ENCODE peak calls at places on chromosomes 4 and X, in five cellular contexts. A is NCI-H1092; D is neural crest cell; V is A549; Q is central memory CD4-positive, alpha-beta T cell. J is an unnamed sample.

GRCh38 chr4:81113024-81113423 is 82.5 kb downstream of the BMP3 start:
- DNase-seq in A (no peak), D (no peak), V (no peak), Q (no peak), J (no peak)

GRCh38 chr4:110009526-110009925 is 96.8 kb downstream of the EGF start:
- DNase-seq in A (no peak), D (no peak), V (no peak), Q (no peak), J (no peak)

GRCh38 chrX:39174761-39175417 is 373.6 kb downstream of the MID1IP1 start:
- DNase-seq in A (peak), D (no peak), V (no peak), Q (peak), J (no peak)

GRCh38 chrX:48833531-48834138 is 1.8 kb downstream of the PCSK1N start:
- DNase-seq in A (no peak), D (no peak), V (peak), Q (no peak), J (no peak)

GRCh38 chr4:25908491-25908901 is 5.5 kb upstream of the SMIM20 start:
- DNase-seq in A (no peak), D (peak), V (peak), Q (no peak), J (no peak)

GRCh38 chr4:173505924-173506779 is 23.9 kb downstream of the HAND2 start:
- DNase-seq in A (no peak), D (no peak), V (peak), Q (peak), J (no peak)

GRCh38 chrX:72738396-72738795 is 24.3 kb upstream of the PHKA1 start:
- DNase-seq in A (no peak), D (no peak), V (no peak), Q (no peak), J (no peak)

GRCh38 chrX:44828008-44828605 is 15.7 kb upstream of the DUSP21 start:
- DNase-seq in A (no peak), D (no peak), V (peak), Q (no peak), J (no peak)

GRCh38 chr4:4991541-4992099 is 27.6 kb downstream of the CYTL1 start:
- DNase-seq in A (no peak), D (no peak), V (no peak), Q (no peak), J (no peak)

GRCh38 chrX:1316527-1316926 is 20.1 kb upstream of the IL3RA start:
- DNase-seq in A (no peak), D (no peak), V (no peak), Q (no peak), J (no peak)

GRCh38 chr4:81814909-81815539 is 343.3 kb upstream of the RASGEF1B start:
- DNase-seq in A (no peak), D (no peak), V (no peak), Q (no peak), J (no peak)

GRCh38 chr4:140630246-140630645 is 61.5 kb upstream of the UCP1 start:
- DNase-seq in A (no peak), D (no peak), V (no peak), Q (no peak), J (no peak)

GRCh38 chr4:41432889-41433288 is 105.1 kb upstream of the LIMCH1 start:
- DNase-seq in A (no peak), D (no peak), V (peak), Q (no peak), J (no peak)

GRCh38 chr4:2686379-2687265 is 69.5 kb downstream of the TNIP2 start:
- DNase-seq in A (no peak), D (no peak), V (no peak), Q (no peak), J (no peak)

GRCh38 chrX:153925739-153926593 is at the start of gene ARHGAP4:
- DNase-seq in A (no peak), D (no peak), V (no peak), Q (peak), J (no peak)

GRCh38 chrX:149504226-149504914 is 736 bp downstream of the IDS start:
- DNase-seq in A (peak), D (no peak), V (peak), Q (peak), J (no peak)

GRCh38 chr4:5894266-5894665 is 1.4 kb upstream of the CRMP1 start:
- DNase-seq in A (peak), D (no peak), V (no peak), Q (no peak), J (no peak)

GRCh38 chr4:90357117-90357710 is 230.0 kb downstream of the CCSER1 start:
- DNase-seq in A (peak), D (no peak), V (peak), Q (no peak), J (no peak)

GRCh38 chrX:119398974-119399771 is at the start of gene SLC25A43:
- DNase-seq in A (no peak), D (peak), V (peak), Q (peak), J (peak)

GRCh38 chr4:100063355-100063754 is 113.3 kb upstream of the H2AZ1 start:
- DNase-seq in A (no peak), D (no peak), V (peak), Q (no peak), J (no peak)

GRCh38 chr4:169649545-169650226 is 29.3 kb downstream of the CLCN3 start:
- DNase-seq in A (no peak), D (no peak), V (no peak), Q (no peak), J (no peak)

GRCh38 chrX:115147220-115147619 is 42.0 kb upstream of the RBMXL3 start:
- DNase-seq in A (no peak), D (no peak), V (peak), Q (no peak), J (no peak)

GRCh38 chr4:107736924-107737448 is 17.0 kb upstream of the PAPSS1 start:
- DNase-seq in A (peak), D (peak), V (peak), Q (peak), J (no peak)

GRCh38 chr4:84632092-84632491 is 49.2 kb downstream of the CDS1 start:
- DNase-seq in A (no peak), D (no peak), V (no peak), Q (no peak), J (no peak)

GRCh38 chrX:47264507-47265173 is 31.8 kb downstream of the USP11 start:
- DNase-seq in A (no peak), D (no peak), V (peak), Q (no peak), J (no peak)

J was measured in ureter.